ENCODE peak calls at places on chromosome 17, in nine cellular contexts. N is CD8-positive, alpha-beta T cell; E is RWPE1; U is dorsolateral prefrontal cortex; M is OCI-LY7; X is GM12865; C is ovary; T is AG10803; V is B cell. K is an unnamed sample.

GRCh38 chr17:57869599-57870282 is 19.9 kb upstream of the MRPS23 start:
- DNase-seq in N (no peak), E (peak; percentile 57), U (no peak), M (no peak), X (no peak), C (no peak), T (peak; percentile 92), V (no peak), K (no peak)

GRCh38 chr17:34356194-34356593 is at the start of gene CCL13:
- DNase-seq in N (no peak), E (no peak), U (no peak), M (no peak), X (no peak), C (no peak), T (no peak), V (no peak), K (no peak)

GRCh38 chr17:58527306-58527705 is 12.9 kb upstream of the MTMR4 start:
- DNase-seq in N (no peak), E (no peak), U (no peak), M (peak; percentile 32), X (peak; percentile 20), C (no peak), T (no peak), V (no peak), K (no peak)

GRCh38 chr17:80859004-80859941 is 132.4 kb upstream of the CHMP6 start:
- DNase-seq in N (no peak), E (peak; percentile 56), U (peak; percentile 62), M (no peak), X (no peak), C (peak; percentile 89), T (peak; percentile 92), V (no peak), K (no peak)

GRCh38 chr17:17127156-17127555 is 79.0 kb downstream of the PLD6 start:
- DNase-seq in N (no peak), E (no peak), U (no peak), M (no peak), X (no peak), C (no peak), T (no peak), V (no peak), K (no peak)

GRCh38 chr17:34725008-34725407 is 145.6 kb downstream of the TMEM132E start:
- DNase-seq in N (no peak), E (no peak), U (no peak), M (no peak), X (no peak), C (no peak), T (no peak), V (no peak), K (no peak)

GRCh38 chr17:49467175-49467574 is 27.9 kb upstream of the NGFR start:
- DNase-seq in N (no peak), E (no peak), U (no peak), M (no peak), X (no peak), C (no peak), T (no peak), V (no peak), K (no peak)

GRCh38 chr17:75692976-75693375 is 25.8 kb downstream of the SAP30BP start:
- DNase-seq in N (no peak), E (no peak), U (no peak), M (no peak), X (no peak), C (no peak), T (no peak), V (no peak), K (no peak)

GRCh38 chr17:72576289-72576759 is 455.5 kb downstream of the SOX9 start:
- DNase-seq in N (no peak), E (no peak), U (peak; percentile 41), M (no peak), X (no peak), C (no peak), T (no peak), V (no peak), K (no peak)

DNA sequence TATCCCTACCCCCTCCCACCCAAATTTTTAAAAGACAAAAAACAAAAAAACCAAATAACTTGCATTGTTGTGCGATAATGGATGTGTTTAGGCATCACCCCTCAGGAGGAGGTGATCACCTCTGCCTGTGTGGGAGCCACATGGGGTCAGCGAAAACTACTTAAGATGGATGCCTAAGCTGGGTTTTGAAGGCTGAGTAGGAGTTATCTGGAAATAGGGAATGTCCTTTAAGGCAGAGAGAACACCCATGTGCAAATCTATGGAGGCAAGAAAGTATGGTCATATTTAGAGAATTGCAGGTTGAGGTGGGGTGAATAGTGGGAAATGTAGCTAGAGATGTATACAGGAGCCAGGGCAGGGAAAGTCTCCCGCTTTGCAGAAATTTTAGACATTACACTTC is 5.6 kb upstream of the TACO1 start:
- DNase-seq in N (no peak), E (no peak), U (no peak), M (no peak), X (no peak), C (no peak), T (no peak), V (no peak), K (no peak)
- TF ChIP-seq CTCF in N (no peak), E (no peak), U (no peak), M (no peak), X (no peak), C (no peak), T (no peak), V (no peak), K (no peak)

DNA sequence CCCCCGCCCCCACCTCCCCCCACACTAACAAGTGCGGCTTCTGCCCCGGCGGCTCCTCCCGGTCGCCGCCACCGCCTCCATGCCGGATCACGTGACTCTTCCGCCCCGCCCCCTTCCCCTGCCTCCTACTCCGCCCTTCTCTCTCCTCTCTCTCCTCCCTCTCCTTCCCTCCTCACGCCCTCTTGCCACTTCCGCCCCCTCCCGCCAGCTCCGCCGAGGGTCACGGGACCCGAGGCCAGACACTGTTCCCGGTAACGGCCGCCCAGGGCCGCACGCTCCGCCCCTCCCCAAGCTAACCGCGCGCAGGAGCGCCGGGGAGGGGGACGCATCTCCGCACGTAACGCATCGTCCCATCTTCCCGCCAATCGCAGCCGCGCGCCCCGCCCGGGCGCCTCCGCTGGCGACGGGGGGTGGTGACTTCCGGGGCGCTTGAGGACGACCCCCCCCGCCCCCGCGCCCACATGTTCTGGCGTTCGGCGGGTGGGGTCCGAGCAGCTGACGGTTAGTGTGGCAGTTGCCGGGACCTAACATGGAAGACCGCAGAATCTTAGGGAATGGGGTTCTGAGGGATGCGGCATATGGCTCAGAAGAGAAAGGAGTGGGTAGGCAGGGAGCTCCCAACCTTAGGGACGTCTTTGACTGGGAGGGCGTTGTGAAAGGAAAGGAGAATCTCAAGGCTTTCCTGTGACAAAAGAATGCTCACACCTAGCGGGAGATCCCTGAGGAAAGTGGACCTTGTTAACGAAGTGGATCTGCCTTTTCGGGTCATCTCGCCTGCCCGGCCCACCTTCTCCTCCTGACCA is at the start of gene USP32:
- DNase-seq in N (peak; percentile 97), E (peak; percentile 95), U (peak; percentile 96), M (peak; percentile 94), X (peak; percentile 99), C (peak; percentile 99), T (peak; percentile 99), V (peak; percentile 97), K (peak; percentile 94)
- TF ChIP-seq CTCF in N (no peak), E (peak; percentile 40), U (no peak), M (peak; percentile 28), X (no peak), C (no peak), T (peak; percentile 22), V (no peak), K (peak; percentile 14)

GRCh38 chr17:8741771-8742170 is 2.9 kb downstream of the CCDC42 start:
- DNase-seq in N (no peak), E (no peak), U (no peak), M (no peak), X (no peak), C (no peak), T (no peak), V (no peak), K (no peak)
- TF ChIP-seq CTCF in N (no peak), E (no peak), U (no peak), M (no peak), X (no peak), C (no peak), T (no peak), V (no peak), K (no peak)

GRCh38 chr17:64145751-64146417 is 15.9 kb upstream of the ERN1 start:
- DNase-seq in N (peak; percentile 90), E (peak; percentile 98), U (peak; percentile 100), M (peak; percentile 100), X (peak; percentile 100), C (peak; percentile 98), T (peak; percentile 100), V (peak; percentile 99), K (peak; percentile 96)
- TF ChIP-seq CTCF in N (no peak), E (no peak), U (peak; percentile 30), M (peak; percentile 24), X (no peak), C (no peak), T (no peak), V (no peak), K (no peak)

GRCh38 chr17:79005063-79005861 is 4.3 kb downstream of the CANT1 start:
- DNase-seq in N (no peak), E (peak; percentile 54), U (no peak), M (no peak), X (no peak), C (peak; percentile 23), T (no peak), V (no peak), K (no peak)
- TF ChIP-seq CTCF in N (no peak), E (no peak), U (no peak), M (no peak), X (no peak), C (no peak), T (no peak), V (no peak), K (no peak)

GRCh38 chr17:33039874-33040273 is 48.2 kb downstream of the SPACA3 start:
- DNase-seq in N (no peak), E (peak; percentile 72), U (no peak), M (no peak), X (no peak), C (no peak), T (peak; percentile 87), V (no peak), K (no peak)

GRCh38 chr17:33033176-33033575 is 41.5 kb downstream of the SPACA3 start:
- DNase-seq in N (no peak), E (no peak), U (no peak), M (no peak), X (no peak), C (no peak), T (no peak), V (no peak), K (no peak)

DNA sequence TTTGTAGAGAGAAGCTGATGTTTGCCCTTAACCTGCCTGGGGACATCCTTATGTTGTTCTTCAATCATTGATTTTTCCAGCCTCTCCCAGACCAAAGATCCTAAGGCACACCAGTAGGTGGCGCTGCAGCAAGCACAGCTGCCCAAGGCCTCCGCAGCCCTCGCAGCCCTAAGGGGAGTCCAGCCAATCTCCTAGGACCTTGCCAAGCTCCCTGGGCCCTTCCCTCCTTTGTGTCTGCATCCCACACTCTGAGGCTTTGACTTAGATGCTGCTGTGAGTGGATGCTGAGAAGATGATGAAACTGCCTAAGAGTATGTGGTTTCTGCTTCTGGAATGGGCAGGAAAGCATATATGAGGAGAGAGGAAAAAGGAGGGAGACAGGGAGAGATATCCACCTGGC is 47.1 kb downstream of the SPACA3 start:
- DNase-seq in N (no peak), E (peak; percentile 26), U (no peak), M (peak; percentile 3), X (peak; percentile 14), C (peak; percentile 35), T (peak; percentile 40), V (no peak), K (no peak)
- TF ChIP-seq CTCF in N (no peak), E (peak; percentile 40), U (peak; percentile 52), M (peak; percentile 74), X (peak; percentile 55), C (no peak), T (peak; percentile 60), V (no peak), K (peak; percentile 70)

GRCh38 chr17:55825213-55825612 is 74.4 kb downstream of the PCTP start:
- DNase-seq in N (no peak), E (peak; percentile 16), U (no peak), M (peak; percentile 18), X (peak; percentile 5), C (no peak), T (no peak), V (no peak), K (no peak)
- TF ChIP-seq CTCF in N (no peak), E (peak; percentile 28), U (no peak), M (peak; percentile 76), X (peak; percentile 18), C (no peak), T (no peak), V (no peak), K (peak; percentile 37)

K was measured in GM13977.